ENCODE peak calls at places on chromosomes 1 and 21, in nine cellular contexts. L, R, J, V, Y, T, M, P and X are unnamed samples.

GRCh38 chr1:111603979-111604378 is 15.6 kb upstream of the RAP1A start:
- DNase-seq in L (peak), R (no peak), J (peak), V (no peak), Y (no peak), T (peak), M (no peak), P (no peak), X (no peak)

GRCh38 chr1:228983661-228984060 is 248.4 kb downstream of the RHOU start:
- DNase-seq in L (no peak), R (peak), J (no peak), V (peak), Y (no peak), T (no peak), M (no peak), P (no peak), X (no peak)

GRCh38 chr21:43842742-43843141 is 22.3 kb upstream of the AGPAT3 start:
- DNase-seq in L (no peak), R (no peak), J (peak), V (no peak), Y (no peak), T (no peak), M (no peak), P (no peak), X (no peak)

GRCh38 chr21:42749226-42749625 is 95.8 kb downstream of the PDE9A start:
- DNase-seq in L (no peak), R (no peak), J (no peak), V (no peak), Y (peak), T (no peak), M (no peak), P (no peak), X (no peak)

GRCh38 chr1:48878191-48878940 is 101.7 kb upstream of the BEND5 start:
- DNase-seq in L (no peak), R (no peak), J (no peak), V (peak), Y (no peak), T (no peak), M (no peak), P (peak), X (no peak)

GRCh38 chr1:28790384-28791035 is 21.5 kb upstream of the OPRD1 start:
- DNase-seq in L (no peak), R (no peak), J (no peak), V (no peak), Y (no peak), T (no peak), M (no peak), P (peak), X (no peak)

GRCh38 chr1:8706995-8707396 is 110.4 kb downstream of the RERE start:
- DNase-seq in L (no peak), R (no peak), J (no peak), V (no peak), Y (no peak), T (no peak), M (no peak), P (peak), X (no peak)

GRCh38 chr1:116855220-116855619 is 54.5 kb upstream of the PTGFRN start:
- DNase-seq in L (no peak), R (peak), J (no peak), V (peak), Y (no peak), T (no peak), M (no peak), P (peak), X (peak)

GRCh38 chr1:203644661-203645510 is 18.3 kb downstream of the ATP2B4 start:
- DNase-seq in L (no peak), R (peak), J (no peak), V (no peak), Y (no peak), T (no peak), M (no peak), P (peak), X (no peak)

GRCh38 chr1:15592285-15592684 is 7.4 kb upstream of the AGMAT start:
- DNase-seq in L (no peak), R (no peak), J (no peak), V (no peak), Y (no peak), T (no peak), M (peak), P (no peak), X (no peak)

GRCh38 chr1:221813887-221814286 is 72.0 kb upstream of the DUSP10 start:
- DNase-seq in L (no peak), R (no peak), J (no peak), V (no peak), Y (no peak), T (no peak), M (no peak), P (no peak), X (no peak)

GRCh38 chr1:31336687-31337467 is 36.0 kb downstream of the FABP3 start:
- DNase-seq in L (no peak), R (no peak), J (no peak), V (peak), Y (no peak), T (no peak), M (no peak), P (no peak), X (no peak)

GRCh38 chr1:173914366-173914871 is 2.7 kb downstream of the SERPINC1 start:
- DNase-seq in L (no peak), R (peak), J (peak), V (no peak), Y (no peak), T (peak), M (no peak), P (peak), X (no peak)

GRCh38 chr1:235902638-235903542 is 36.2 kb upstream of the LYST start:
- DNase-seq in L (no peak), R (no peak), J (no peak), V (peak), Y (peak), T (no peak), M (no peak), P (no peak), X (no peak)

GRCh38 chr1:54309631-54310366 is 96.4 kb downstream of the SSBP3 start:
- DNase-seq in L (no peak), R (peak), J (no peak), V (no peak), Y (no peak), T (no peak), M (peak), P (no peak), X (no peak)

GRCh38 chr1:146032613-146033219 is 11.2 kb upstream of the HJV start:
- DNase-seq in L (no peak), R (no peak), J (peak), V (no peak), Y (no peak), T (no peak), M (no peak), P (peak), X (no peak)

GRCh38 chr1:220956861-220957605 is 77.8 kb downstream of the HLX start:
- DNase-seq in L (no peak), R (no peak), J (no peak), V (peak), Y (no peak), T (no peak), M (no peak), P (peak), X (no peak)

DNA sequence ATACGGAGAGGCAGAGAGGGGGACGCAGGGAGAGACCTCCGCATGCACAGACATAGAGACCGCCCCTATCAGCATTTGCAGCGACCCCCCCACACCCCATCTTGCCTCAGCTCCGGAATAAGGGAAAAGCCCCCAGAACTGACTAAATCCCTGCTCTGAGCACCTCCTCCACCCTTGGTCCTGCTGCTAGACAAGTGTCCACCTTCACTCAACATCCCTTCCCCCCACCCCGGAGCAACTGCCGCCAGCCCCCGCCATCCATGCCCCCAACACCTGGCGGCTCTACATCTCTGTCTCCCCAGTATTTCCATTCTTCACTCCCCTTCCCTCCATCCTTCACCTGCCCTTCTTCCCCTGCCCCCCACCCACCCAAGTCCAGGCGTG is 725 bp downstream of the SV2A start:
- DNase-seq in L (no peak), R (no peak), J (no peak), V (no peak), Y (no peak), T (no peak), M (no peak), P (no peak), X (no peak)
- H3K27ac ChIP-seq in L (peak), R (no peak), J (no peak), V (no peak), Y (no peak), T (no peak), M (no peak), P (no peak), X (no peak)

DNA sequence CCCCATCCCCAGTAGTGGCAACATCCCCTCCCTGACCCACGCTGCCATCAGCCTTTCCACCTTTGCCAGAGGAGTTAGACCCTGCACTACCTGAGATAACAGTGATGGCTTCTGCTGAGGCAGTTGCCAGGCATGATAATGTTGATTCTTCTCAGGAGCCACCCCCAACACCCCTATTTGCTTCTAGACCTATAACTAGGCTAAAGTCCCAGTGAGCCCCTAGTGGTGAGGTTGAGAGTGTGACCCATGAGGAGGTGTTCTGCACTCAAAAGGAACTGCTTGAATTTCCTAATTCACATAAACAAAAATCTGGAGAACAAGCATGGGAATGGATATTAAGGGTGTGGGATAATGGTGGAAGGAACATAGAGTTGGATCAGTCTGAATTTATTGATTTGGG is 159.6 kb upstream of the COL11A1 start:
- DNase-seq in L (no peak), R (peak), J (no peak), V (no peak), Y (no peak), T (no peak), M (no peak), P (no peak), X (no peak)
- TF ChIP-seq CTCF in L (no peak), R (peak), J (no peak), V (no peak), Y (no peak), T (no peak), M (no peak), P (peak), X (no peak)

GRCh38 chr1:53297226-53297625 is 30.6 kb downstream of the LRP8 start:
- DNase-seq in L (no peak), R (no peak), J (no peak), V (no peak), Y (no peak), T (no peak), M (no peak), P (no peak), X (no peak)

GRCh38 chr1:53299233-53299632 is 28.6 kb downstream of the LRP8 start:
- DNase-seq in L (no peak), R (no peak), J (no peak), V (no peak), Y (no peak), T (no peak), M (peak), P (no peak), X (no peak)

GRCh38 chr1:53295746-53296722 is 31.8 kb downstream of the LRP8 start:
- DNase-seq in L (no peak), R (no peak), J (no peak), V (no peak), Y (no peak), T (no peak), M (no peak), P (no peak), X (no peak)

GRCh38 chr1:53295295-53295694 is 32.6 kb downstream of the LRP8 start:
- DNase-seq in L (no peak), R (no peak), J (no peak), V (no peak), Y (no peak), T (no peak), M (no peak), P (no peak), X (no peak)

GRCh38 chr1:53298163-53298685 is 29.6 kb downstream of the LRP8 start:
- DNase-seq in L (no peak), R (no peak), J (no peak), V (no peak), Y (no peak), T (no peak), M (no peak), P (no peak), X (no peak)
- H3K27ac ChIP-seq in L (no peak), R (no peak), J (no peak), V (no peak), Y (no peak), T (no peak), M (no peak), P (no peak), X (no peak)

DNA sequence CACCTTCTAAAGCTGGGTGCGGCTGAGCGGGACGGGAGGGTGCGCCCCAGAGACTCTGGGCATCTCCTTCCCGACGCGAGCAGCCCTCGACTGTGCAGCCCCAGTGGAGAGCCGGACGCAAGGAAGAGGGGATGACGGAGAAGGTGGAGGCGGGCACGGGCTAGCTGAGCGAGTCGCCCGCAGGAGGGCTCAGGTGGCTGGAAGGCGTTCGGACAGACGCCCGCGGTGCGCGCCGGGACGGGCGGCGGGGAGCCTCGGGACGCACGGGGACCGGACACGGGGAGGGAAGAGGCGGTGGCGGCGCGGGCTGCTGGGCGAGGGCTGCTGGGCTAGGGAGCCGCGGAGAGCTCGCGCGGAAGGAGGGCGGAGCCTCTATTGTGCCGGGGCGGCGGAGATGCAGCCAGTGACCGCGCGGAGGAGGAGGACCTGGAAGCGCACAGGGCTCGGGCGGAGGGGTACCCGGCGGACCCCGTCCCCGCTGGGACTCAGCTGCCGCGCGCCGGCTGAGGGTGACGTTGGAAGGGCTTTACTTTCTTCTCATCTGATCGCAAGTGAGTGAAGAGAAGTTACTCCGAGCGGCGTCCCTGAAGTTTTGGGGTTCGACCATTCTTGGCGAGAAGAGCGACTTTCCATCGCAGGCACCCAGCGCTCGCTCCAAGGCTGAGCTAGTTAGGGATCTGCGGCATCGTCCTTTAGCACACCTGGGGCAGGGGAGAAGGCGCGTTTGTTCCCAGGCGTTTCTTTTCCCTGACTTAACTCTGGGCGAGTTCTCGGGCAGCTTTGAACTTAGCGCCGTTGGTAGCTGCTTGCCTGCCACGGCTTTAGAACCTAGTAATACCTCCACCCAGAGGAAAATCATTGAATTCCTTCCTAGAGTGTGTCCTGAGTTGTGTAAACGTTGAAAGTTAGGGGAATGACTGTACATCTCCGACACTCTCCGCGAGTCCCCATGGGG is at the start of gene OLFML2B:
- DNase-seq in L (no peak), R (peak), J (peak), V (peak), Y (peak), T (peak), M (peak), P (peak), X (peak)
- TF ChIP-seq CTCF in L (no peak), R (peak), J (peak), V (no peak), Y (no peak), T (no peak), M (no peak), P (peak), X (peak)

GRCh38 chr1:247172956-247173355 is 1.1 kb upstream of the ZNF124 start:
- DNase-seq in L (no peak), R (no peak), J (no peak), V (no peak), Y (no peak), T (no peak), M (no peak), P (no peak), X (no peak)

GRCh38 chr1:247177755-247178154 is 5.9 kb upstream of the ZNF124 start:
- DNase-seq in L (no peak), R (no peak), J (no peak), V (no peak), Y (no peak), T (no peak), M (no peak), P (no peak), X (no peak)

GRCh38 chr1:247175458-247175857 is 3.6 kb upstream of the ZNF124 start:
- DNase-seq in L (no peak), R (no peak), J (no peak), V (no peak), Y (no peak), T (no peak), M (no peak), P (no peak), X (no peak)

DNA sequence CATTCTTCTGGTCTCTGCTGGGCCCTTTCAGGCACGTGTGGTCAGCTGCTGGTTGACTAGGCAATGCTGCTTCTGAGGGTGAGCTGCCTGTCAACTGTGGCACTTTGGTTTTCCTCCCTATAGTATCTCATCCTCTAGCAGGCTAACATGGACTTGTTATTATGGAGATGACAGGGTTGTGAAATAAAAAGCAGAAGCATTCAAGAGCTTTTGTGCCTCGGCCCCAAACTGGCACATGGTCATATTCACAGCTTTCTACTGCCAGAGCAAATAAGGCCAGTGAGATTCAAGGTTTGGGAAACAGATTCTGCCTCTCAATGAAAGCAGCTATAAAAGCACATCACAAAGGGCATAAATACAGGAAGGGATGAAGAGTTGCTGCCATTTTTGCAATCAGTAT is 1.6 kb upstream of the ZNF124 start:
- DNase-seq in L (no peak), R (no peak), J (no peak), V (peak), Y (no peak), T (no peak), M (no peak), P (no peak), X (no peak)
- H3K27ac ChIP-seq in L (no peak), R (no peak), J (no peak), V (no peak), Y (no peak), T (no peak), M (no peak), P (no peak), X (no peak)

GRCh38 chr1:79197421-79197820 is 190.9 kb upstream of the ADGRL4 start:
- DNase-seq in L (no peak), R (peak), J (no peak), V (no peak), Y (no peak), T (no peak), M (no peak), P (peak), X (peak)
- TF ChIP-seq CTCF in L (peak), R (peak), J (peak), V (no peak), Y (no peak), T (no peak), M (peak), P (peak), X (peak)

DNA sequence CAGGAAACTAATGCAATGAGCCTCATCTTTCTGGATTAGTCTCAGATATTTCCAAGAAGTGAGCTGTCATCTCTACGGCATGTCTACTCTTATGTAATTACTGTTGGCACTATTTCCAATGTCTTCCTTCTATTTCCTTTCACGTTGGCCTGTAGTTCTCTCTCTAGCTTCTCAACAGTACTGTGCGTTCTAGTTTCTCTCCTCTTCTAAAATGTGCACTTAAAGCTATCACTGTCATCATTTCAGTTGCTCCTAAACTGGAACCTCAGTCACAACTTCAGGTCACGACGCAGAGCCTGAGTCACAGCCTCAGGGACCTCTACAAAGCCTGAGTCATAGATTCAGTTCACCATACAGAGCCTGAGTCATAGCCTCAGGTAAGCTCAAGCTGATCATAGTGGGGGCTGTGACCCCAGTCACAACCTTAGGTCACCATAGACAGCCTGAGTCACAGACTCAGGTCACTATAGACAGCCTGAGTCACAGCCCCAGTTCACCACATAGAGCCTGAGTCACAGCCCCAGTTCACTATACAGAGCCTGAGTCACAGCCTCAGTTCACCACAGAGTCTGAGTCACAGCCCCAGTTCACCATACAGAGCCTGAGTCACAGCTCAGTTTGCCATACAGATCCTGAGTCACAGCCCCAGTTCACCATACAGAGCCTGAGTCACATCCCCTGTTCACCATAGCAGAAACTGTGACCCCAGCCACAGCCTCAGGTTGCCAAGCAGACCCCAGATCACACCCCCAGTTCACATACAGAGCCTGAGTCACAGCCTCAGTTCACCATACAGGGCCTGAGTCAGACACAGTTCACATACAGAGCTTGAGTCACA is 13.0 kb downstream of the WNT9A start:
- DNase-seq in L (no peak), R (no peak), J (no peak), V (peak), Y (no peak), T (no peak), M (peak), P (peak), X (no peak)
- H3K27ac ChIP-seq in L (peak), R (no peak), J (no peak), V (peak), Y (no peak), T (no peak), M (peak), P (peak), X (no peak)

GRCh38 chr1:157399984-157400382 is 152.3 kb downstream of the FCRL5 start:
- DNase-seq in L (peak), R (peak), J (peak), V (no peak), Y (no peak), T (no peak), M (no peak), P (no peak), X (no peak)
- TF ChIP-seq CTCF in L (no peak), R (peak), J (peak), V (no peak), Y (no peak), T (no peak), M (no peak), P (no peak), X (no peak)

GRCh38 chr21:37563641-37564340 is 197.2 kb downstream of the DYRK1A start:
- DNase-seq in L (peak), R (peak), J (peak), V (peak), Y (peak), T (peak), M (peak), P (peak), X (peak)
- H3K27ac ChIP-seq in L (peak), R (peak), J (peak), V (peak), Y (peak), T (peak), M (peak), P (peak), X (peak)